ENCODE peak calls at places on chromosomes 2 and 18, in ten cellular contexts. E, O, P, T, L, B, C, M, G and A are unnamed samples.

GRCh38 chr18:45916302-45916701 is 50.8 kb downstream of the EPG5 start:
- DNase-seq in E (no peak), O (no peak), P (no peak), T (no peak), L (peak), B (no peak), C (no peak), M (peak), G (peak), A (no peak)

GRCh38 chr2:1572638-1573037 is 159.4 kb downstream of the TPO start:
- DNase-seq in E (no peak), O (peak), P (no peak), T (peak), L (no peak), B (no peak), C (no peak), M (no peak), G (peak), A (no peak)

GRCh38 chr2:164439885-164440284 is 181.4 kb downstream of the GRB14 start:
- DNase-seq in E (no peak), O (no peak), P (no peak), T (no peak), L (no peak), B (no peak), C (no peak), M (no peak), G (no peak), A (no peak)

GRCh38 chr18:79484661-79485621 is 89.2 kb downstream of the NFATC1 start:
- DNase-seq in E (peak), O (no peak), P (no peak), T (peak), L (no peak), B (no peak), C (no peak), M (peak), G (no peak), A (no peak)

GRCh38 chr2:121128741-121129659 is 156.0 kb downstream of the TFCP2L1 start:
- DNase-seq in E (peak), O (peak), P (no peak), T (peak), L (peak), B (no peak), C (no peak), M (no peak), G (peak), A (peak)

GRCh38 chr2:68100189-68100588 is 37.4 kb upstream of the C1D start:
- DNase-seq in E (no peak), O (no peak), P (no peak), T (no peak), L (no peak), B (no peak), C (no peak), M (no peak), G (no peak), A (no peak)

GRCh38 chr2:237291138-237291792 is 122.7 kb downstream of the COL6A3 start:
- DNase-seq in E (peak), O (peak), P (no peak), T (peak), L (peak), B (peak), C (peak), M (no peak), G (no peak), A (peak)

GRCh38 chr2:226554726-226555125 is 244.9 kb downstream of the IRS1 start:
- DNase-seq in E (no peak), O (no peak), P (no peak), T (no peak), L (no peak), B (no peak), C (no peak), M (no peak), G (no peak), A (no peak)

GRCh38 chr2:224260605-224261004 is 141.3 kb downstream of the FAM124B start:
- DNase-seq in E (no peak), O (no peak), P (no peak), T (peak), L (no peak), B (no peak), C (no peak), M (no peak), G (no peak), A (no peak)

GRCh38 chr2:236745420-236746210 is 176.0 kb downstream of the ACKR3 start:
- DNase-seq in E (peak), O (peak), P (no peak), T (peak), L (peak), B (no peak), C (peak), M (no peak), G (peak), A (peak)

GRCh38 chr2:88190808-88191721 is 20.9 kb downstream of the THNSL2 start:
- DNase-seq in E (no peak), O (peak), P (no peak), T (peak), L (peak), B (no peak), C (no peak), M (no peak), G (peak), A (peak)

GRCh38 chr18:69998523-69998987 is 50.9 kb upstream of the CD226 start:
- DNase-seq in E (no peak), O (no peak), P (no peak), T (no peak), L (no peak), B (no peak), C (no peak), M (no peak), G (no peak), A (no peak)

GRCh38 chr2:117942958-117943672 is 70.8 kb downstream of the CCDC93 start:
- DNase-seq in E (no peak), O (peak), P (no peak), T (peak), L (no peak), B (no peak), C (no peak), M (no peak), G (no peak), A (no peak)

GRCh38 chr2:9311488-9311887 is 104.9 kb downstream of the ASAP2 start:
- DNase-seq in E (peak), O (peak), P (no peak), T (peak), L (no peak), B (no peak), C (no peak), M (no peak), G (no peak), A (no peak)

GRCh38 chr2:237473474-237474453 is 13.3 kb upstream of the MLPH start:
- DNase-seq in E (no peak), O (peak), P (no peak), T (peak), L (no peak), B (no peak), C (no peak), M (no peak), G (no peak), A (no peak)

GRCh38 chr2:36486546-36487044 is 111.4 kb downstream of the FEZ2 start:
- DNase-seq in E (no peak), O (peak), P (no peak), T (peak), L (peak), B (no peak), C (peak), M (no peak), G (no peak), A (no peak)

GRCh38 chr18:63098014-63098981 is 221.3 kb downstream of the BCL2 start:
- DNase-seq in E (no peak), O (no peak), P (peak), T (no peak), L (no peak), B (no peak), C (no peak), M (no peak), G (no peak), A (no peak)

GRCh38 chr18:9094307-9095226 is 7.9 kb upstream of the NDUFV2 start:
- DNase-seq in E (no peak), O (peak), P (no peak), T (peak), L (no peak), B (no peak), C (no peak), M (no peak), G (no peak), A (no peak)

GRCh38 chr18:67467188-67467587 is 49.3 kb downstream of the DSEL start:
- DNase-seq in E (no peak), O (no peak), P (no peak), T (no peak), L (peak), B (no peak), C (no peak), M (no peak), G (no peak), A (no peak)

GRCh38 chr2:3793233-3793632 is 89.9 kb downstream of the DCDC2C start:
- DNase-seq in E (no peak), O (no peak), P (no peak), T (no peak), L (no peak), B (no peak), C (no peak), M (no peak), G (no peak), A (no peak)

GRCh38 chr2:151423760-151424159 is 14.1 kb downstream of the RIF1 start:
- DNase-seq in E (no peak), O (no peak), P (no peak), T (no peak), L (no peak), B (no peak), C (no peak), M (no peak), G (no peak), A (no peak)
- H3K27ac ChIP-seq in E (no peak), O (no peak), P (peak), T (no peak), L (no peak), B (no peak), C (no peak), M (no peak), G (no peak), A (no peak)

DNA sequence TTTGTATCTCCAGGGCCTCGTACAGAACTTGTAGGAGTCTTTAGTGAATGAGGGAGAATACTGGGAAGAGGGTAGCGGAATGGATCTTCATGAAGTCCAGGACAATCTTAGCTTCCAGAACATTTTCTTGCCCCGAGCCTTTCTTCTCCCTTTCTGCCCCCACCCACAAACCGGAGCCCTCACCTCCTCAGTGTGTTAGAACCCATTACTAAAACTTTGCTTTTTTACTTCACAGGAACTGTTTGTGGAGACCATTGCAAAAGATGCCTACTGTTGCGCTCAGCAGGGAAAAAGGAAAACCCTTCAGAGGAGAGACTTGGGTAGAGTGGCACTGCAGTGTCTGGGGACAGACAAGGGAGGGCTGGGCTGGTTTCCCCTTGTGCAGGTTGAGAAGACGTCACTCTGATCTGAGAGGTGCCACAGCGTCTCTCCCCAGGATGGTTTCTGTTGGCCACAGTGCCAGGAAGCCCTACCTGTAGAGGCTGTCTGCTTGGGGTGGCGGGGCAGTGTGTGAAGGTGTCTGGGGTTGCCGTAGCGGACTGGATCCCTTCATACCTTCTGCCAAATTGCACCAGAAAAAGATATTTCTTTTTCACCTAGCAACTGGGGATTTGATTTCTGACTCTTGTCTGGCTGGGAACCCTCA is 786 bp downstream of the POLE4 start:
- DNase-seq in E (no peak), O (no peak), P (peak), T (no peak), L (no peak), B (peak), C (no peak), M (peak), G (no peak), A (peak)
- H3K4me3 ChIP-seq in E (peak), O (peak), P (peak), T (peak), L (no peak), B (peak), C (peak), M (peak), G (peak), A (peak)

GRCh38 chr2:217062774-217063173 is 202.9 kb upstream of the TNP1 start:
- DNase-seq in E (no peak), O (no peak), P (no peak), T (no peak), L (no peak), B (no peak), C (no peak), M (no peak), G (no peak), A (no peak)

GRCh38 chr2:217065695-217066405 is 206.0 kb upstream of the TNP1 start:
- DNase-seq in E (no peak), O (peak), P (no peak), T (peak), L (no peak), B (no peak), C (no peak), M (no peak), G (no peak), A (no peak)

GRCh38 chr2:217066510-217067270 is 206.8 kb upstream of the TNP1 start:
- DNase-seq in E (no peak), O (no peak), P (no peak), T (peak), L (no peak), B (no peak), C (no peak), M (no peak), G (no peak), A (no peak)

GRCh38 chr2:217061916-217062315 is 202.1 kb upstream of the TNP1 start:
- DNase-seq in E (no peak), O (no peak), P (no peak), T (no peak), L (no peak), B (no peak), C (no peak), M (no peak), G (no peak), A (no peak)

GRCh38 chr2:217064234-217065103 is 204.6 kb upstream of the TNP1 start:
- DNase-seq in E (no peak), O (no peak), P (no peak), T (peak), L (peak), B (peak), C (no peak), M (no peak), G (peak), A (no peak)
- H3K27ac ChIP-seq in E (no peak), O (no peak), P (no peak), T (no peak), L (no peak), B (peak), C (no peak), M (no peak), G (no peak), A (no peak)

GRCh38 chr2:186827862-186828492 is 21.0 kb downstream of the ZSWIM2 start:
- DNase-seq in E (no peak), O (peak), P (no peak), T (no peak), L (no peak), B (no peak), C (no peak), M (no peak), G (no peak), A (no peak)
- H3K4me3 ChIP-seq in E (no peak), O (no peak), P (no peak), T (no peak), L (no peak), B (no peak), C (no peak), M (no peak), G (no peak), A (no peak)

GRCh38 chr2:85580206-85580605 is 2.8 kb downstream of the VAMP8 start:
- DNase-seq in E (no peak), O (no peak), P (no peak), T (no peak), L (no peak), B (no peak), C (no peak), M (peak), G (no peak), A (no peak)

GRCh38 chr2:85584354-85584856 is at the start of gene VAMP5:
- DNase-seq in E (no peak), O (no peak), P (peak), T (no peak), L (no peak), B (peak), C (no peak), M (peak), G (no peak), A (no peak)

GRCh38 chr2:85583667-85584353 is 421 bp upstream of the VAMP5 start:
- DNase-seq in E (no peak), O (no peak), P (no peak), T (peak), L (no peak), B (no peak), C (no peak), M (no peak), G (no peak), A (no peak)

GRCh38 chr2:85584857-85585780 is 888 bp downstream of the VAMP5 start:
- DNase-seq in E (no peak), O (peak), P (no peak), T (peak), L (peak), B (no peak), C (no peak), M (no peak), G (no peak), A (peak)

GRCh38 chr2:85582467-85582866 is 1.8 kb upstream of the VAMP5 start:
- DNase-seq in E (no peak), O (no peak), P (no peak), T (no peak), L (no peak), B (no peak), C (no peak), M (no peak), G (no peak), A (no peak)
- H3K27ac ChIP-seq in E (no peak), O (no peak), P (no peak), T (no peak), L (no peak), B (no peak), C (no peak), M (no peak), G (no peak), A (no peak)

GRCh38 chr18:58768293-58768974 is 96.2 kb upstream of the ZNF532 start:
- DNase-seq in E (peak), O (peak), P (peak), T (peak), L (peak), B (peak), C (no peak), M (peak), G (peak), A (peak)
- H3K4me3 ChIP-seq in E (peak), O (peak), P (no peak), T (no peak), L (no peak), B (peak), C (no peak), M (peak), G (no peak), A (peak)